ENCODE peak calls at places on chromosome 21, in five cellular contexts. V is HCT116, A is A549, Z is K562, P is H1. D is an unnamed sample.

GRCh38 chr21:38985423-38986378 is 180.0 kb downstream of the ETS2 start:
- DNase-seq in A (no peak), Z (peak; percentile 94), V (no peak), P (no peak), D (peak; percentile 93)

GRCh38 chr21:39669485-39669884 is 56.7 kb downstream of the B3GALT5 start:
- DNase-seq in V (no peak), P (no peak), A (no peak), Z (no peak), D (no peak)

GRCh38 chr21:42003051-42003461 is 7.1 kb downstream of the ZBTB21 start:
- DNase-seq in P (no peak), V (no peak), Z (no peak), A (no peak), D (peak; percentile 76)

GRCh38 chr21:37454869-37455503 is 88.4 kb downstream of the DYRK1A start:
- DNase-seq in V (no peak), Z (no peak), A (no peak), P (no peak), D (no peak)

GRCh38 chr21:36567216-36567917 is 87.4 kb upstream of the CLDN14 start:
- DNase-seq in A (no peak), Z (no peak), P (no peak), V (no peak), D (no peak)

GRCh38 chr21:41373769-41374168 is 11.9 kb downstream of the MX2 start:
- DNase-seq in A (no peak), Z (no peak), V (no peak), P (no peak), D (no peak)

GRCh38 chr21:36428789-36429671 is 43.8 kb downstream of the CHAF1B start:
- DNase-seq in A (no peak), P (no peak), Z (no peak), V (no peak), D (no peak)

GRCh38 chr21:21460979-21461378 is 462.8 kb downstream of the NCAM2 start:
- DNase-seq in Z (no peak), A (no peak), V (no peak), P (no peak), D (no peak)

GRCh38 chr21:32819702-32820101 is 48.1 kb upstream of the PAXBP1 start:
- DNase-seq in A (no peak), V (no peak), Z (no peak), P (no peak), D (peak; percentile 87)

GRCh38 chr21:41640756-41641509 is 125.9 kb downstream of the RIPK4 start:
- DNase-seq in Z (no peak), P (no peak), A (peak; percentile 21), V (no peak), D (peak; percentile 60)

GRCh38 chr21:21666689-21667088 is 668.5 kb downstream of the NCAM2 start:
- DNase-seq in V (no peak), A (no peak), P (no peak), Z (no peak), D (no peak)

GRCh38 chr21:42839271-42840231 is 39.8 kb downstream of the WDR4 start:
- DNase-seq in P (no peak), Z (peak; percentile 25), A (no peak), V (no peak), D (no peak)

GRCh38 chr21:27885296-27885711 is 918.4 kb upstream of the ADAMTS5 start:
- DNase-seq in Z (no peak), A (no peak), P (no peak), V (no peak), D (no peak)

GRCh38 chr21:38897532-38898421 is 92.0 kb downstream of the ETS2 start:
- DNase-seq in A (no peak), V (no peak), P (no peak), Z (no peak), D (no peak)

GRCh38 chr21:43881283-43881682 is 16.3 kb downstream of the AGPAT3 start:
- DNase-seq in Z (no peak), P (no peak), V (no peak), A (no peak), D (no peak)

GRCh38 chr21:43352568-43353281 is 74.2 kb downstream of the SIK1 start:
- DNase-seq in P (no peak), V (peak; percentile 56), A (no peak), Z (peak; percentile 85), D (no peak)

GRCh38 chr21:38667466-38667865 is 138.3 kb upstream of the ETS2 start:
- DNase-seq in A (no peak), V (no peak), P (no peak), Z (no peak), D (no peak)

GRCh38 chr21:39258207-39258606 is 55.2 kb downstream of the BRWD1 start:
- DNase-seq in V (no peak), A (no peak), Z (no peak), P (no peak), D (no peak)

GRCh38 chr21:43268086-43268803 is 99.4 kb downstream of the CRYAA start:
- DNase-seq in P (no peak), Z (no peak), V (no peak), A (no peak), D (no peak)

GRCh38 chr21:46416551-46416950 is 42.1 kb upstream of the DIP2A start:
- DNase-seq in P (no peak), V (no peak), A (no peak), Z (no peak), D (no peak)

GRCh38 chr21:41636636-41637625 is 129.0 kb upstream of the TMPRSS2 start:
- DNase-seq in A (no peak), Z (no peak), V (no peak), P (no peak), D (no peak)

GRCh38 chr21:16873581-16873980 is 639.3 kb upstream of the CXADR start:
- DNase-seq in V (no peak), Z (no peak), A (no peak), P (no peak), D (no peak)

GRCh38 chr21:28207776-28208175 is 784.9 kb downstream of the LTN1 start:
- DNase-seq in A (no peak), P (no peak), Z (no peak), V (no peak), D (peak; percentile 83)

GRCh38 chr21:41232055-41232454 is 64.1 kb downstream of the BACE2 start:
- DNase-seq in V (no peak), Z (no peak), A (no peak), P (no peak), D (no peak)

GRCh38 chr21:35226302-35226701 is 177.2 kb upstream of the RUNX1 start:
- DNase-seq in A (no peak), Z (no peak), P (no peak), V (no peak), D (peak; percentile 75)

GRCh38 chr21:35226960-35227741 is 178.0 kb upstream of the RUNX1 start:
- DNase-seq in Z (no peak), V (no peak), A (no peak), P (no peak), D (no peak)

GRCh38 chr21:35231115-35231514 is 182.0 kb upstream of the RUNX1 start:
- DNase-seq in Z (no peak), A (no peak), V (no peak), P (no peak), D (peak; percentile 55)

GRCh38 chr21:35227774-35228173 is 178.7 kb upstream of the RUNX1 start:
- DNase-seq in A (no peak), V (no peak), Z (no peak), P (no peak), D (no peak)

GRCh38 chr21:35229290-35229689 is 180.2 kb upstream of the RUNX1 start:
- DNase-seq in P (no peak), A (no peak), Z (no peak), V (no peak), D (no peak)
- TF ChIP-seq CEBPB in P (no peak), A (no peak), Z (no peak), V (no peak), D (no peak)

GRCh38 chr21:15061747-15062146 is 3.1 kb downstream of the NRIP1 start:
- DNase-seq in Z (no peak), V (no peak), A (no peak), P (no peak), D (no peak)

GRCh38 chr21:15060776-15061175 is 4.0 kb downstream of the NRIP1 start:
- DNase-seq in P (no peak), Z (no peak), V (no peak), A (no peak), D (peak; percentile 51)

GRCh38 chr21:15059397-15059796 is 5.4 kb downstream of the NRIP1 start:
- DNase-seq in V (no peak), A (no peak), P (no peak), Z (no peak), D (no peak)

GRCh38 chr21:15062566-15062965 is 2.2 kb downstream of the NRIP1 start:
- DNase-seq in V (no peak), A (no peak), Z (no peak), P (no peak), D (no peak)

DNA sequence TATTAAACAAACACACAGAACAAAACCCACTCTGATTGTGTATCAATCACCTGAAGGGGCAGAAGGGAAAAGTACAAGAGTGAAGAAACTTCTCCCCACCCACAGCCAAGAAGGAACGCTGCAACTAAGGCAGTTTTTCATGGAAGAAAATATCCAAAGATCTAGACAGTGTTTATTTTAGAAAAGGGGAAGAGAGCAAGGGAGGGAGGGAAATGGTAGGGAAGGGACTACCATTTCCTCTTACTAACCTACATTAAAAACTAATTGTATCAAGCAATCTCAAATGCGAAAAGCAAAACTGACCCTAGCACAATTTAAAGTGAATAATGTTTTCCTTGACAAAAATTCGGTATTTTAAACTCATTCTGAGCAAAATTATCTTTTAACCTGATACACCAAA is 3.5 kb downstream of the NRIP1 start:
- DNase-seq in Z (no peak), P (no peak), V (no peak), A (no peak), D (no peak)
- TF ChIP-seq CEBPB in Z (no peak), P (no peak), V (no peak), A (no peak), D (no peak)

GRCh38 chr21:34126269-34126668 is 52.9 kb downstream of the MRPS6 start:
- DNase-seq in Z (no peak), A (no peak), V (no peak), P (no peak), D (peak; percentile 53)
- TF ChIP-seq CEBPB in Z (no peak), A (no peak), V (no peak), P (no peak), D (peak; percentile 22)

GRCh38 chr21:26157842-26158241 is 12.7 kb downstream of the APP start:
- DNase-seq in P (no peak), V (no peak), Z (no peak), A (no peak), D (no peak)

GRCh38 chr21:26164311-26164710 is 6.3 kb downstream of the APP start:
- DNase-seq in Z (no peak), V (no peak), A (no peak), P (no peak), D (no peak)

GRCh38 chr21:26162081-26162480 is 8.5 kb downstream of the APP start:
- DNase-seq in V (no peak), Z (no peak), P (no peak), A (no peak), D (no peak)

GRCh38 chr21:26154776-26155175 is 15.8 kb downstream of the APP start:
- DNase-seq in P (no peak), A (no peak), V (no peak), Z (no peak), D (no peak)

DNA sequence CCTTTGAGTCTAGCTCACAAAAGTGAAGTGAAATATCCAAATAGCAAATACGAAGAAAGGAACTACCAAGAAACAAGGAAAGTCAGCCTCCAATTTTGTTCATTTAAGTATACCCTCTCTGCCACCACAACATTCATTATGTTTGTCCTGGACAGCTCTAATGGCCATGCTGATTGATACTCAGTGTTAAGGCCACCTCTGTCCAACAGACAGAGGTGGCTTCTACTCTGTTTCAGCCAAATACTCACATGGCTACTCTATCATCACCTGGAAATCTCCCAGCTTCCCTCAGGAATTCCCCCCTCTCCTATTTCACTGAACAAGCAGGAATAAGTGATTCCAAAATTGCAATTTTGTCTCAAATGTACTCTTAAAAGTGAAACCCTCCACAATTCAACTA is 10.7 kb downstream of the APP start:
- DNase-seq in P (no peak), V (no peak), A (no peak), Z (no peak), D (peak; percentile 27)
- TF ChIP-seq CEBPB in P (no peak), V (no peak), A (no peak), Z (no peak), D (no peak)